ENCODE peak calls at places on chromosomes 12 and 14, in six cellular contexts. C is mammary epithelial cell, V is body of pancreas, U is left lung, J is H9, B is transverse colon. L is an unnamed sample. For H3K9me3, the result is how much of the 10 kb centered on the place peaks cover.

GRCh38 chr14:75025082-75025481 is 22.4 kb downstream of the EIF2B2 start:
- DNase-seq in C (no peak), V (no peak), U (no peak), J (no peak), B (peak), L (no peak)

GRCh38 chr12:26287666-26288408 is 92.5 kb downstream of the SSPN start:
- DNase-seq in C (peak), V (peak), U (no peak), J (no peak), B (no peak), L (no peak)

GRCh38 chr12:89278169-89278568 is 74.1 kb downstream of the DUSP6 start:
- DNase-seq in C (no peak), V (no peak), U (no peak), J (no peak), B (no peak), L (no peak)

GRCh38 chr12:104237930-104238329 is 22.4 kb downstream of the TXNRD1 start:
- DNase-seq in C (no peak), V (no peak), U (no peak), J (no peak), B (no peak), L (no peak)

GRCh38 chr14:58633831-58634230 is 3.9 kb upstream of the DACT1 start:
- DNase-seq in C (no peak), V (no peak), U (no peak), J (no peak), B (no peak), L (no peak)

GRCh38 chr12:7188557-7189397 is 709 bp upstream of the PEX5 start:
- DNase-seq in C (peak), V (peak), U (peak), J (peak), B (peak), L (peak)

GRCh38 chr14:62189698-62190097 is 427.5 kb downstream of the SNAPC1 start:
- DNase-seq in C (peak), V (peak), U (no peak), J (no peak), B (no peak), L (no peak)

GRCh38 chr12:71594214-71594948 is 69.3 kb downstream of the ZFC3H1 start:
- DNase-seq in C (no peak), V (peak), U (no peak), J (no peak), B (no peak), L (no peak)

GRCh38 chr12:88904705-88905104 is 324.4 kb upstream of the KITLG start:
- DNase-seq in C (no peak), V (peak), U (no peak), J (no peak), B (no peak), L (no peak)

GRCh38 chr12:53950441-53950781 is 4.3 kb upstream of the HOXC12 start:
- DNase-seq in C (no peak), V (no peak), U (no peak), J (no peak), B (no peak), L (no peak)

GRCh38 chr12:53952335-53952694 is 2.4 kb upstream of the HOXC12 start:
- DNase-seq in C (no peak), V (no peak), U (no peak), J (no peak), B (no peak), L (no peak)

GRCh38 chr12:53952871-53953734 is 1.6 kb upstream of the HOXC12 start:
- DNase-seq in C (no peak), V (no peak), U (no peak), J (peak), B (no peak), L (no peak)

GRCh38 chr12:53950789-53951576 is 3.7 kb upstream of the HOXC12 start:
- DNase-seq in C (no peak), V (no peak), U (no peak), J (no peak), B (no peak), L (no peak)

GRCh38 chr12:53951577-53952334 is 2.9 kb upstream of the HOXC12 start:
- DNase-seq in C (no peak), V (no peak), U (no peak), J (no peak), B (no peak), L (no peak)
- H3K9me3 ChIP-seq in C (under half), V (under half), U (under half), J (under half), B (under half), L (under half)

DNA sequence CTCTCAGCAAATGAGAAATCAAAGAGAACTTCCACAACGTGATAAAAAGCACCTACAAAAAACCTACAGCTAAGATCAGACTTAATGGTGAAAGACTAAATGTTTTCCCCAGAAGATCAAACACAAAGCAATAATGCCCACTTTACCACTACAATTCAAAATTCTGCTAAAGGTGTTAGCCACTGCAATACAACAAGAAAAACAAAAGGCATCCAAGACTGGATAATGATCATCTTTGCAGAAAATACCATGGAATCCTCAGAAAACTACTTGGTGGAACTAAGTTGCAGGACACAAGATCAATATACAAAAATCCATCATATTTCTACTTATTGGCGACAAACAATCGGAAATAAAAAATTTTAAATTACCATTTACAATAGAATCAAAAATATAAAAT is 6.5 kb downstream of the DDX24 start:
- DNase-seq in C (no peak), V (no peak), U (no peak), J (no peak), B (no peak), L (no peak)
- H3K9me3 ChIP-seq in C (under half), V (under half), U (under half), J (under half), B (under half), L (under half)

GRCh38 chr12:133130038-133130807 is at the start of the genes ZNF10 and ZNF891:
- DNase-seq in C (peak), V (peak), U (peak), J (peak), B (peak), L (peak)

GRCh38 chr12:133130808-133131128 is 341 bp downstream of the ZNF10 start:
- DNase-seq in C (no peak), V (peak), U (peak), J (no peak), B (peak), L (no peak)

DNA sequence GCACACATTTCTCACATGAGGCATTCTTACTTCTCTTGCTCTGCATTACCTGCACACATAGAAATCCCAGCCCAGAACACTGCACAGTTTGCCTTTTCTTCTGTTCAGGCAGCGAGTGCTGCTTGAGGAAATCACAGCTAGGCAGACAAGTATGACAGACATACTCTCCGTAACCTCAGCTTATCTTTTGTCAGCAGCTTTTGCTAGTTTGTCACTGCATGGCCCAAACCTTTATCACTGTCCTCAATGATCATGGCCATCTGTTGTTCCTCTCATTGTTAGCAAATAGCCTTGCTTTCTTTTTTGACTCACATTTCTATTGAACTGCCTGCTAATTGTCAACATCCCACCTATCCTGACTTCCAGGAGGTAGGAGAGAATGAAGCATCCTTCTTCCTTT is 5.3 kb downstream of the ZNF10 start:
- DNase-seq in C (no peak), V (no peak), U (no peak), J (no peak), B (no peak), L (no peak)
- H3K9me3 ChIP-seq in C (under half), V (half or more), U (under half), J (half or more), B (half or more), L (under half)

GRCh38 chr14:29569194-29569593 is 358.5 kb downstream of the PRKD1 start:
- DNase-seq in C (no peak), V (no peak), U (no peak), J (no peak), B (no peak), L (no peak)

DNA sequence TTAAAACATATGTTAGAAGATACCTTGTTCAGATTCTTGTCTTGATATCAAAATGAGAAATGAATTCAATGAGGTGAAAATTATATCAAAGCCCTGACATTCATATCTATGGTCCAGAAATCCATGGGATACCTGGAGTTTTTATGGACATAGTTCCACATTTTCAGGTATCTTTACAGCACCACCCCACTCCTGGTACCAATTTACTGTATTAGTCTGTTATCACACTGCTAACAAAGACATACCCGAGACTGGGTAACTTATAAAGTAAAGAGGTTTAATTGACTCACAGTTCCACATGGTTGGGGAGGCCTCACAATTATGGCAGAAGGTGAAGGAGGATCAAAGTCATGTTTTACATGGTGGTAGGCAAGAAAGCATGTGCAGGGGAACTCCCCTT is 361.5 kb downstream of the PRKD1 start:
- DNase-seq in C (no peak), V (no peak), U (no peak), J (no peak), B (no peak), L (no peak)
- H3K9me3 ChIP-seq in C (under half), V (under half), U (under half), J (under half), B (under half), L (under half)

GRCh38 chr14:19941668-19942067 is 11.0 kb downstream of the OR4K1 start:
- DNase-seq in C (no peak), V (no peak), U (no peak), J (no peak), B (no peak), L (no peak)
- H3K9me3 ChIP-seq in C (under half), V (under half), U (under half), J (half or more), B (under half), L (under half)

DNA sequence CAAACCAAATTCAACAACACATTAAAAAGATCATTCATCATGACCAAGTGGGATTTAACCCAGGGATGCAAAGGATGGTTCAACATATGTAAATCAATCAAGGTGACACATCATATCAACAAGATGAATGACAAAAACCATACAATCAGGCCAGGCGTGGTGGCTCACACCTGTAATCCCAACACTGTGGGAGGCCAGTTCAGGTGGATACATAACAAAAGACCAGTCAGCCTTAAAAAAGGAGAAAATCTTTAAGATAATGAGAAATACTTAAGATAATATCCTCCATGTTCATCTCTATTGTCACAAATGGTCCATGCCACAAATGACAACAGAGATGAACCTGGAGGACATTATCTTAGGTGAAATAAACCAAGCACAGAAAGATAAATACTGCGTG is 12.4 kb downstream of the L2HGDH start:
- DNase-seq in C (no peak), V (no peak), U (no peak), J (no peak), B (no peak), L (no peak)
- H3K9me3 ChIP-seq in C (under half), V (under half), U (under half), J (under half), B (under half), L (under half)

GRCh38 chr14:105859717-105860614 is 333.6 kb downstream of the TMEM121 start:
- DNase-seq in C (no peak), V (peak), U (peak), J (no peak), B (peak), L (peak)

GRCh38 chr14:105858676-105859025 is 332.3 kb downstream of the TMEM121 start:
- DNase-seq in C (no peak), V (peak), U (peak), J (no peak), B (peak), L (peak)

GRCh38 chr14:105856676-105857222 is 330.4 kb downstream of the TMEM121 start:
- DNase-seq in C (no peak), V (peak), U (peak), J (no peak), B (peak), L (no peak)

GRCh38 chr14:105857223-105857815 is 330.9 kb downstream of the TMEM121 start:
- DNase-seq in C (no peak), V (peak), U (peak), J (no peak), B (peak), L (no peak)

DNA sequence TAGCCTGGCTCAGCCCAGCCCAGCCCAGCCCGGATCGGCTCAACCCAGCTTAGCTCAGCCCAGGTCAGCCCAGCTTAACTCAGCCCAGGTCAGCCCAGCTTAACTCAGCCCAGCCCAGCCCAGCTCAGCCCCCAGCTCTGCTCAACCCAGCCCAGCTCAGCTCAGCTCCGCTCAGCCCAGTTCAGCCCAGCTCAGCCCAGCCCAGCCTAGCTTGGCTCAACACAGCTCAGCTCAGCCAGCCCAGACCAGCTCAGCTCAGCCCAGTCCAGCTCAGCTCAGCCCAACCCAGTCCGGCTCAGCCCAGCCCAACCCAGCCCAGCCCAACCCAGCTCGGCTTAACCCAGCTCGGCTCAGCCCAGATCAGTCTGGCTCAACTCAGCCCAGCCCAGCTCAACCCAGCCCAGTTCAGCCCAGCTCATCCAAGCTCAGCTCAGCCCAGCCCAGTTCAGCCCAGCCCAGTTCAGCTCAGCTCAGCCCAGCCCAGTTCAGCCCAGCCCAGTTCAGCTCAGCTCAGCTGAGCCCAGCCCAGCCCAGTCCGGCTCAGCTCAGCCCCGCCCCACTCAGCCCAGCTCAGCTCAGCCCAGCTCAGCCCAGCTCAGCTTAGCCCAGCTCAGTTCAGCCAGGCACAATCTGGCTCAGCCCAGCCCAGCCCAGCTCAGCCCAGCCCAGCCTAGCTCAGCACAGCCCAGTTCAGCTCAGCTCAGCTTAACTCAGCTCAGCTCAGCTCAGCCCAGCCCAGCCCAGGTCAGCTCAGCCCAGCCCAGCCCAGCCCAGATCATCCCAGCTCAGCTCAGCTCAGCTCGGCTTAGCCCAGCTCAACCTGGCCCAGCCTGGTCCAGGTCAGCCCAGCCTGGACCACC is 331.7 kb downstream of the TMEM121 start:
- DNase-seq in C (no peak), V (peak), U (peak), J (peak), B (peak), L (peak)
- H3K9me3 ChIP-seq in C (under half), V (under half), U (under half), J (half or more), B (under half), L (under half)

GRCh38 chr14:89603938-89604480 is 187.0 kb upstream of the FOXN3 start:
- DNase-seq in C (no peak), V (no peak), U (no peak), J (no peak), B (no peak), L (no peak)
- H3K9me3 ChIP-seq in C (under half), V (under half), U (under half), J (under half), B (under half), L (under half)

L was measured in MM.1S.